ENCODE peak calls at places on chromosomes 7 and 10, in nine cellular contexts. W is breast epithelium, N is right lobe of liver, G is suprapubic skin, R is psoas muscle, T is heart right ventricle, C is A549, M is lung, I is ovary. D is an unnamed sample. For H3K4me1, the result is how much of the 10 kb centered on the place peaks cover.

GRCh38 chr10:49222170-49222569 is 34.0 kb upstream of the TMEM273 start:
- DNase-seq in I (no peak), C (no peak), G (no peak), T (no peak), R (no peak), N (no peak), W (no peak), M (no peak), D (no peak)

GRCh38 chr7:140983802-140984201 is 30.9 kb downstream of the MRPS33 start:
- DNase-seq in G (no peak), I (no peak), W (no peak), C (no peak), R (no peak), N (no peak), T (no peak), M (no peak), D (no peak)

GRCh38 chr7:78768859-78769258 is 684.6 kb downstream of the MAGI2 start:
- DNase-seq in I (no peak), C (no peak), W (no peak), N (no peak), G (no peak), T (no peak), R (no peak), M (no peak), D (no peak)

GRCh38 chr10:84269773-84270172 is 24.9 kb downstream of the RGR start:
- DNase-seq in N (no peak), T (no peak), M (no peak), I (no peak), R (no peak), C (no peak), G (no peak), W (no peak), D (no peak)

GRCh38 chr7:12436896-12437535 is 33.4 kb upstream of the VWDE start:
- DNase-seq in I (no peak), N (no peak), W (no peak), R (no peak), M (no peak), G (no peak), C (no peak), T (no peak), D (no peak)

GRCh38 chr7:157007470-157008066 is 2.9 kb downstream of the MNX1 start:
- DNase-seq in T (no peak), R (no peak), W (no peak), G (peak), C (no peak), I (no peak), N (no peak), M (no peak), D (no peak)

GRCh38 chr10:37952051-37952815 is 24.2 kb downstream of the ZNF25 start:
- DNase-seq in R (no peak), N (no peak), I (no peak), M (no peak), T (no peak), W (no peak), G (no peak), C (no peak), D (no peak)

GRCh38 chr10:101782811-101783735 is at the start of gene NPM3:
- DNase-seq in N (peak), M (peak), C (peak), R (peak), W (peak), I (peak), T (peak), G (peak), D (peak)

GRCh38 chr7:39606352-39606751 is 17.0 kb upstream of the RALA start:
- DNase-seq in R (no peak), G (no peak), M (no peak), T (no peak), N (no peak), W (no peak), I (no peak), C (no peak), D (no peak)

GRCh38 chr10:55310143-55310542 is 509.1 kb upstream of the PCDH15 start:
- DNase-seq in M (no peak), I (no peak), C (no peak), R (no peak), G (no peak), N (no peak), W (no peak), T (no peak), D (no peak)

GRCh38 chr7:115707236-115707635 is 323.3 kb downstream of the TFEC start:
- DNase-seq in M (no peak), C (no peak), N (no peak), I (no peak), G (no peak), R (no peak), T (no peak), W (no peak), D (no peak)

GRCh38 chr10:22618081-22618785 is 96.1 kb downstream of the PIP4K2A start:
- DNase-seq in N (no peak), I (no peak), W (no peak), G (no peak), T (peak), R (no peak), C (no peak), M (no peak), D (no peak)

GRCh38 chr7:101924171-101924570 is 106.7 kb downstream of the CUX1 start:
- DNase-seq in G (no peak), N (no peak), I (no peak), T (peak), R (no peak), W (no peak), M (no peak), C (no peak), D (no peak)

GRCh38 chr7:8391353-8392062 is 41.9 kb upstream of the NXPH1 start:
- DNase-seq in M (no peak), W (no peak), G (no peak), C (no peak), I (no peak), R (no peak), N (no peak), T (no peak), D (no peak)

GRCh38 chr10:66180651-66181318 is 745.1 kb upstream of the LRRTM3 start:
- DNase-seq in M (no peak), G (no peak), W (no peak), T (peak), N (no peak), R (no peak), I (no peak), C (peak), D (no peak)

GRCh38 chr7:120864146-120864920 is 6.4 kb upstream of the TSPAN12 start:
- DNase-seq in I (no peak), R (no peak), G (no peak), T (no peak), C (no peak), M (no peak), N (no peak), W (no peak), D (no peak)

GRCh38 chr7:146826338-146826737 is 709.7 kb downstream of the CNTNAP2 start:
- DNase-seq in C (no peak), R (no peak), G (no peak), N (no peak), M (no peak), W (no peak), I (no peak), T (no peak), D (no peak)

GRCh38 chr10:26556756-26557640 is 118.9 kb downstream of the APBB1IP start:
- DNase-seq in W (no peak), M (no peak), R (no peak), T (no peak), C (peak), G (no peak), I (no peak), N (no peak), D (no peak)

GRCh38 chr7:30900803-30901362 is 10.8 kb upstream of the AQP1 start:
- DNase-seq in R (no peak), C (no peak), T (no peak), N (no peak), W (no peak), M (no peak), I (no peak), G (no peak), D (no peak)

GRCh38 chr10:48464121-48464870 is 140.6 kb downstream of the ARHGAP22 start:
- DNase-seq in I (no peak), G (peak), R (no peak), M (no peak), C (no peak), W (peak), N (no peak), T (no peak), D (peak)

GRCh38 chr10:130575756-130576285 is 439.6 kb downstream of the GLRX3 start:
- DNase-seq in T (no peak), M (peak), C (no peak), R (no peak), I (no peak), N (no peak), W (no peak), G (no peak), D (no peak)

GRCh38 chr10:121455377-121455776 is 142.9 kb downstream of the FGFR2 start:
- DNase-seq in I (no peak), M (no peak), G (no peak), N (no peak), C (no peak), R (no peak), W (no peak), T (no peak), D (no peak)

GRCh38 chr7:18087687-18088078 is 60.0 kb upstream of the PRPS1L1 start:
- DNase-seq in R (no peak), W (no peak), M (no peak), T (no peak), N (no peak), C (no peak), I (no peak), G (no peak), D (no peak)

GRCh38 chr10:32956365-32957197 is 1.4 kb downstream of the ITGB1 start:
- DNase-seq in N (no peak), M (no peak), C (no peak), R (no peak), W (no peak), G (no peak), I (no peak), T (no peak), D (no peak)

GRCh38 chr7:71735961-71736556 is 604.1 kb downstream of the GALNT17 start:
- DNase-seq in G (no peak), N (peak), T (peak), I (peak), W (peak), M (peak), C (peak), R (peak), D (no peak)

GRCh38 chr10:76284351-76284750 is 852.9 kb downstream of the LRMDA start:
- DNase-seq in T (no peak), C (no peak), W (no peak), R (no peak), N (no peak), I (no peak), M (no peak), G (no peak), D (no peak)

GRCh38 chr10:98528166-98528784 is 81.5 kb upstream of the HPS1 start:
- DNase-seq in T (no peak), C (no peak), R (no peak), G (no peak), M (no peak), N (no peak), I (no peak), W (no peak), D (no peak)

GRCh38 chr10:131213651-131214505 is 97.6 kb downstream of the TCERG1L start:
- DNase-seq in C (no peak), W (no peak), R (no peak), I (no peak), N (no peak), T (no peak), G (peak), M (no peak), D (peak)

GRCh38 chr10:70323697-70324340 is 40.0 kb upstream of the NPFFR1 start:
- DNase-seq in W (peak), R (no peak), I (no peak), M (no peak), G (no peak), C (no peak), N (peak), T (no peak), D (no peak)

GRCh38 chr7:84999450-84999849 is 187.4 kb downstream of the SEMA3D start:
- DNase-seq in R (no peak), G (no peak), W (no peak), C (no peak), M (no peak), N (no peak), I (no peak), T (no peak), D (no peak)

GRCh38 chr7:4800926-4801838 is 25.8 kb downstream of the AP5Z1 start:
- DNase-seq in R (no peak), W (no peak), G (no peak), C (no peak), T (no peak), N (no peak), M (no peak), I (no peak), D (peak)

GRCh38 chr7:27685209-27685608 is 22.5 kb upstream of the HIBADH start:
- DNase-seq in T (no peak), N (no peak), R (no peak), C (no peak), M (no peak), G (no peak), I (no peak), W (no peak), D (no peak)

GRCh38 chr7:151068069-151068773 is 8.8 kb downstream of the SLC4A2 start:
- DNase-seq in M (no peak), G (no peak), W (no peak), N (no peak), T (no peak), R (no peak), C (no peak), I (no peak), D (no peak)

GRCh38 chr10:110495731-110496552 is 1.8 kb upstream of the DUSP5 start:
- DNase-seq in G (peak), W (no peak), C (peak), N (peak), I (peak), T (peak), M (no peak), R (peak), D (peak)

GRCh38 chr7:107768263-107768662 is 24.3 kb downstream of the CBLL1 start:
- DNase-seq in M (no peak), W (no peak), R (no peak), C (no peak), T (no peak), I (no peak), G (no peak), N (no peak), D (no peak)

GRCh38 chr7:101856488-101857357 is 39.3 kb downstream of the CUX1 start:
- DNase-seq in C (peak), N (peak), R (peak), I (peak), M (peak), T (peak), G (peak), W (peak), D (peak)

GRCh38 chr10:126302831-126303230 is 85.4 kb downstream of the ADAM12 start:
- DNase-seq in I (no peak), W (no peak), N (no peak), T (no peak), G (no peak), C (no peak), M (no peak), R (no peak), D (no peak)

GRCh38 chr10:110356628-110357245 is 52.0 kb upstream of the SMNDC1 start:
- DNase-seq in M (no peak), R (no peak), G (no peak), T (peak), W (no peak), C (no peak), N (peak), I (peak), D (peak)

GRCh38 chr10:104273291-104273690 is 4.3 kb downstream of the GSTO2 start:
- DNase-seq in T (no peak), I (no peak), N (no peak), R (no peak), M (no peak), W (no peak), C (no peak), G (no peak), D (no peak)

GRCh38 chr7:34157137-34157536 is 251.8 kb downstream of the BMPER start:
- DNase-seq in G (no peak), C (no peak), M (no peak), I (no peak), N (no peak), R (peak), T (no peak), W (no peak), D (no peak)

GRCh38 chr7:34156336-34156735 is 251.0 kb downstream of the BMPER start:
- DNase-seq in G (no peak), N (no peak), M (no peak), T (no peak), R (no peak), W (no peak), C (no peak), I (no peak), D (no peak)

GRCh38 chr7:34160261-34160752 is 255.0 kb downstream of the BMPER start:
- DNase-seq in R (peak), N (no peak), C (no peak), M (no peak), I (no peak), G (no peak), W (no peak), T (no peak), D (no peak)

GRCh38 chr7:34158311-34158710 is 253.0 kb downstream of the BMPER start:
- DNase-seq in N (peak), C (no peak), T (peak), M (no peak), W (no peak), I (no peak), R (peak), G (no peak), D (no peak)

DNA sequence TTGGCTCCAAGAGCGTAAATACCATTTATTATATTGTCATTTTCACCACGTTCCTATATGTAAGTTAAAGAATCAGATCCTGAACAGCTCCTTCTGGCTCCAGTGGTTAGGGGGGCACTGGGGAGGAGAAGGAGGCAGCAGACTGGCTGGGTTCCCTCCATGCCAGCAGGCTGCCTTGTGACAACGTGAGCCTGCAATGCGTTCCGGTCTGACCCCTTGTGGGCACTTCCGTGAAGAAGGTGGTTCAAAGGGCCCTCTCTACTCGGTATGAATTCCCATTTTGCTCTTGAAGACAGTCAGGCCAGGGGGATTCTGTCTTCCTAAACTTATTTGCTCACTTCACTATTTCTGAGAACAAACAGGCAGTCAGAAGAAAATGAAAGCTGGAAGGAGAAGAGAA is 253.4 kb downstream of the BMPER start:
- DNase-seq in T (no peak), M (no peak), R (peak), G (no peak), C (no peak), N (peak), W (no peak), I (no peak), D (no peak)
- TF ChIP-seq CTCF in T (no peak), M (no peak), R (peak), G (no peak), C (no peak), N (no peak), W (no peak), I (no peak), D (peak)

GRCh38 chr10:14173391-14173705 is 157.4 kb downstream of the FRMD4A start:
- DNase-seq in W (no peak), C (no peak), G (no peak), I (no peak), N (no peak), R (no peak), T (no peak), M (no peak), D (no peak)
- H3K4me3 ChIP-seq in W (peak), C (peak), G (peak), I (peak), N (peak), R (peak), T (peak), M (no peak), D (peak)

GRCh38 chr7:2621948-2622640 is 9.7 kb upstream of the TTYH3 start:
- DNase-seq in N (peak), M (no peak), W (no peak), R (no peak), G (no peak), I (no peak), T (peak), C (no peak), D (no peak)

GRCh38 chr7:2624293-2624881 is 7.4 kb upstream of the TTYH3 start:
- DNase-seq in G (peak), C (no peak), N (peak), W (no peak), I (no peak), M (no peak), R (no peak), T (no peak), D (no peak)

GRCh38 chr7:2621061-2621828 is 10.5 kb upstream of the TTYH3 start:
- DNase-seq in G (no peak), R (peak), C (no peak), N (peak), I (peak), W (no peak), M (no peak), T (peak), D (no peak)

GRCh38 chr7:2622869-2623697 is 8.7 kb upstream of the TTYH3 start:
- DNase-seq in W (no peak), G (no peak), C (no peak), N (no peak), R (no peak), I (no peak), T (no peak), M (no peak), D (no peak)

GRCh38 chr7:2623698-2624014 is 8.1 kb upstream of the TTYH3 start:
- DNase-seq in R (no peak), W (no peak), T (no peak), N (no peak), M (no peak), I (no peak), G (peak), C (no peak), D (no peak)
- H3K4me1 ChIP-seq in R (under half), W (under half), T (under half), N (under half), M (under half), I (under half), G (under half), C (under half), D (under half)

GRCh38 chr7:127844707-127845331 is 186.4 kb downstream of the LRRC4 start:
- DNase-seq in M (peak), R (peak), N (peak), G (no peak), I (peak), T (peak), C (no peak), W (no peak), D (no peak)
- TF ChIP-seq CTCF in M (no peak), R (no peak), N (no peak), G (no peak), I (no peak), T (no peak), C (no peak), W (no peak), D (no peak)

DNA sequence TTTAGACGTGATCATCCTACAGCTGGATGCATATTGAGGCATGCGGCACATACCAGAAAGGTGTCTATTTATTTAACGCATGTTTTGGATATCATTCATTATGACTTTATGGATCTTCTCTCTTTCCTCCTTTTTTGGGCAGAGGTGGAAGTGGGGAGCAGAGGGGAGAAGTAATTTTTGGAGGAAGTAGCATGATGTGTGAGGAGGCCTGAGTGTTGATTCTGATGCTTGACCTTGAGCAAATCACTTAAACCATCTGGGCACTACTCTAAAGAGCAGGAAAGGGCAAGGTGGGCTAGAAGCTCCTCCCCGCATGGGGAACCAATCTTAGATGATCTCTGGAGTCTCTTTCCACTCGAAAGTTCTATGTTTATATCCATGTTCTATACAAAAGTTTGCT is 270.5 kb downstream of the TRIL start:
- DNase-seq in N (no peak), W (no peak), G (no peak), C (no peak), T (no peak), R (no peak), M (no peak), I (no peak), D (no peak)
- H3K4me3 ChIP-seq in N (no peak), W (peak), G (peak), C (no peak), T (peak), R (peak), M (no peak), I (no peak), D (no peak)

DNA sequence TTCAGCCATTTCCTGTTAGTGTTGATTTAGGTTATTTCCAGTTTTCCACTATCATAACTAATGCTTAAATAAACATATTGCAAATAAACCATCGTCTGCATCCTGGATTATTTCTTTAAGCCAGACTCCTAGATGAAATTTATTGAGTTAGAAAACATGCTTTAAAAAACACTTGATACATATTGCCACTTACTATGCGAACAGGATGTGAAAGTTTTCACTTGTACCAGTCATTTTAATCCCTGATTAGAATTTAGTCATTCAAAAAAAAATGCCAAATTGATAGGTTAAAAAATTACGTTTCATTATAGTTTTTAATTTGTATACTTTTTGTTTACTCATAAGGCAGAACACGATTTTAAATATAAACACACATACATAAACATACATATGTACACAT is 309.6 kb downstream of the RNLS start:
- DNase-seq in N (no peak), M (no peak), I (no peak), T (no peak), G (no peak), R (no peak), C (no peak), W (no peak), D (no peak)
- H3K4me1 ChIP-seq in N (under half), M (under half), I (under half), T (under half), G (under half), R (under half), C (under half), W (under half), D (under half)